ENCODE peak calls at places on chromosome 11, in six cellular contexts. One of them, this sample, is unnamed.

GRCh38 chr11:45671246-45672171 is 6.1 kb upstream of the CHST1 start:
- DNase-seq in A549: no peak
- DNase-seq in HepG2: no peak
- DNase-seq in K562: no peak
- DNase-seq in H1: no peak
- DNase-seq in GM12878: no peak
- DNase-seq in this sample: no peak

GRCh38 chr11:75814369-75814685 is 683 bp upstream of the UVRAG start:
- DNase-seq in A549: no peak
- DNase-seq in HepG2: no peak
- DNase-seq in K562: no peak
- DNase-seq in H1: no peak
- DNase-seq in GM12878: no peak
- DNase-seq in this sample: no peak

GRCh38 chr11:4095509-4096230 is 1.1 kb downstream of the RRM1 start:
- DNase-seq in A549: peak
- DNase-seq in HepG2: peak
- DNase-seq in K562: peak
- DNase-seq in H1: no peak
- DNase-seq in GM12878: no peak
- DNase-seq in this sample: peak

GRCh38 chr11:9757809-9758675 is 94.2 kb downstream of the SWAP70 start:
- DNase-seq in A549: peak
- DNase-seq in HepG2: peak
- DNase-seq in K562: peak
- DNase-seq in H1: peak
- DNase-seq in GM12878: no peak
- DNase-seq in this sample: peak

GRCh38 chr11:87143663-87144062 is 105.9 kb downstream of the TMEM135 start:
- DNase-seq in A549: no peak
- DNase-seq in HepG2: no peak
- DNase-seq in K562: no peak
- DNase-seq in H1: no peak
- DNase-seq in GM12878: no peak
- DNase-seq in this sample: no peak

GRCh38 chr11:94910779-94911178 is 62.6 kb downstream of the CWC15 start:
- DNase-seq in A549: no peak
- DNase-seq in HepG2: no peak
- DNase-seq in K562: no peak
- DNase-seq in H1: no peak
- DNase-seq in GM12878: no peak
- DNase-seq in this sample: no peak

GRCh38 chr11:3834349-3835099 is 6.2 kb downstream of the RHOG start:
- DNase-seq in A549: no peak
- DNase-seq in HepG2: no peak
- DNase-seq in K562: peak
- DNase-seq in H1: no peak
- DNase-seq in GM12878: no peak
- DNase-seq in this sample: no peak

GRCh38 chr11:78651923-78652602 is 77.4 kb upstream of the NARS2 start:
- DNase-seq in A549: no peak
- DNase-seq in HepG2: no peak
- DNase-seq in K562: no peak
- DNase-seq in H1: peak
- DNase-seq in GM12878: no peak
- DNase-seq in this sample: no peak

GRCh38 chr11:97938789-97939188 is 1082.0 kb upstream of the CNTN5 start:
- DNase-seq in A549: no peak
- DNase-seq in HepG2: no peak
- DNase-seq in K562: no peak
- DNase-seq in H1: no peak
- DNase-seq in GM12878: no peak
- DNase-seq in this sample: no peak

GRCh38 chr11:114886644-114887259 is 208.4 kb downstream of the NXPE2 start:
- DNase-seq in A549: no peak
- DNase-seq in HepG2: no peak
- DNase-seq in K562: no peak
- DNase-seq in H1: no peak
- DNase-seq in GM12878: no peak
- DNase-seq in this sample: no peak

GRCh38 chr11:76719686-76720085 is 49.1 kb upstream of the LRRC32 start:
- DNase-seq in A549: no peak
- DNase-seq in HepG2: no peak
- DNase-seq in K562: no peak
- DNase-seq in H1: no peak
- DNase-seq in GM12878: no peak
- DNase-seq in this sample: no peak

GRCh38 chr11:27571151-27571840 is 64.7 kb upstream of the LIN7C start:
- DNase-seq in A549: no peak
- DNase-seq in HepG2: no peak
- DNase-seq in K562: no peak
- DNase-seq in H1: no peak
- DNase-seq in GM12878: no peak
- DNase-seq in this sample: peak

GRCh38 chr11:96264364-96264763 is 78.6 kb downstream of the MAML2 start:
- DNase-seq in A549: no peak
- DNase-seq in HepG2: no peak
- DNase-seq in K562: no peak
- DNase-seq in H1: no peak
- DNase-seq in GM12878: no peak
- DNase-seq in this sample: no peak

GRCh38 chr11:36304349-36304748 is 8.3 kb downstream of the PRR5L start:
- DNase-seq in A549: no peak
- DNase-seq in HepG2: no peak
- DNase-seq in K562: no peak
- DNase-seq in H1: no peak
- DNase-seq in GM12878: no peak
- DNase-seq in this sample: no peak

GRCh38 chr11:118343981-118344521 is at the start of gene CD3G:
- DNase-seq in A549: no peak
- DNase-seq in HepG2: no peak
- DNase-seq in K562: no peak
- DNase-seq in H1: no peak
- DNase-seq in GM12878: no peak
- DNase-seq in this sample: no peak

GRCh38 chr11:35614949-35615569 is 3.2 kb upstream of the FJX1 start:
- DNase-seq in A549: no peak
- DNase-seq in HepG2: no peak
- DNase-seq in K562: no peak
- DNase-seq in H1: no peak
- DNase-seq in GM12878: no peak
- DNase-seq in this sample: no peak

GRCh38 chr11:128422576-128423370 is 164.6 kb downstream of the ETS1 start:
- DNase-seq in A549: no peak
- DNase-seq in HepG2: no peak
- DNase-seq in K562: no peak
- DNase-seq in H1: no peak
- DNase-seq in GM12878: no peak
- DNase-seq in this sample: peak

GRCh38 chr11:10909141-10909883 is 51.5 kb upstream of the ZBED5 start:
- DNase-seq in A549: no peak
- DNase-seq in HepG2: no peak
- DNase-seq in K562: no peak
- DNase-seq in H1: no peak
- DNase-seq in GM12878: no peak
- DNase-seq in this sample: no peak

GRCh38 chr11:36363361-36364272 is 67.5 kb downstream of the PRR5L start:
- DNase-seq in A549: no peak
- DNase-seq in HepG2: no peak
- DNase-seq in K562: no peak
- DNase-seq in H1: peak
- DNase-seq in GM12878: no peak
- DNase-seq in this sample: no peak

GRCh38 chr11:74620537-74620936 is 28.2 kb downstream of the POLD3 start:
- DNase-seq in A549: no peak
- DNase-seq in HepG2: no peak
- DNase-seq in K562: no peak
- DNase-seq in H1: no peak
- DNase-seq in GM12878: no peak
- DNase-seq in this sample: no peak

GRCh38 chr11:9615031-9615451 is 41.6 kb downstream of the WEE1 start:
- DNase-seq in A549: no peak
- DNase-seq in HepG2: no peak
- DNase-seq in K562: no peak
- DNase-seq in H1: no peak
- DNase-seq in GM12878: peak
- DNase-seq in this sample: no peak

GRCh38 chr11:12625438-12626071 is 48.7 kb upstream of the TEAD1 start:
- DNase-seq in A549: peak
- DNase-seq in HepG2: no peak
- DNase-seq in K562: peak
- DNase-seq in H1: no peak
- DNase-seq in GM12878: no peak
- DNase-seq in this sample: no peak

GRCh38 chr11:62071408-62071807 is 52.4 kb upstream of the INCENP start:
- DNase-seq in A549: no peak
- DNase-seq in HepG2: no peak
- DNase-seq in K562: no peak
- DNase-seq in H1: no peak
- DNase-seq in GM12878: no peak
- DNase-seq in this sample: no peak

GRCh38 chr11:14891143-14892035 is 642 bp downstream of the CYP2R1 start:
- DNase-seq in A549: peak
- DNase-seq in HepG2: no peak
- DNase-seq in K562: peak
- DNase-seq in H1: peak
- DNase-seq in GM12878: no peak
- DNase-seq in this sample: peak

DNA sequence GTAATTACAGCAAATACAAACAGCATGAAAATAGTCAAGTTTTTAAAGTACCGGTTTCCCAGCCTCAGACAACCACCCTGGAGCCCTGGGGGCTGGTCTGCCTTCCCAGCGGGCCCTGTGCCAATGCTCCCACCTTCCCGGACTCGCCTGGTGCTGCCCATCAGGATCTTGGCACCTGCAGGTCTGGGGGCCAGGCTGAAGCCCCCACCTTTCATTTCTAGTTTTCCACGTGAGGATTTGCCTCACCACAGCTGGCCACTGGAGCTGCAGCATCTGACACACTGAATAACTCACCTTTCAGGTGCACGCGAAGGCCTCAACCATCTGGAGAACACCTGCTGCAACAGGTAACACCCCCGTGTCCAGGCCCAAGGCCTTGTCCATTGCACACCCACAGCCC is 108.7 kb upstream of the THY1 start:
- DNase-seq in A549: no peak
- DNase-seq in HepG2: no peak
- DNase-seq in K562: no peak
- DNase-seq in H1: no peak
- DNase-seq in GM12878: no peak
- DNase-seq in this sample: no peak
- TF ChIP-seq CHD2 in A549: no peak
- TF ChIP-seq CHD2 in HepG2: no peak
- TF ChIP-seq CHD2 in K562: no peak
- TF ChIP-seq CHD2 in H1: no peak
- TF ChIP-seq CHD2 in GM12878: no peak
- TF ChIP-seq CHD2 in this sample: no peak

GRCh38 chr11:116881153-116881552 is 43.7 kb upstream of the APOA1 start:
- DNase-seq in A549: no peak
- DNase-seq in HepG2: no peak
- DNase-seq in K562: no peak
- DNase-seq in H1: no peak
- DNase-seq in GM12878: no peak
- DNase-seq in this sample: no peak

GRCh38 chr11:116879789-116880402 is 42.5 kb upstream of the APOA1 start:
- DNase-seq in A549: peak
- DNase-seq in HepG2: peak
- DNase-seq in K562: peak
- DNase-seq in H1: no peak
- DNase-seq in GM12878: peak
- DNase-seq in this sample: peak

GRCh38 chr11:116887909-116888556 is 50.6 kb upstream of the APOA1 start:
- DNase-seq in A549: no peak
- DNase-seq in HepG2: no peak
- DNase-seq in K562: no peak
- DNase-seq in H1: no peak
- DNase-seq in GM12878: no peak
- DNase-seq in this sample: no peak

GRCh38 chr11:116885951-116886629 is 48.7 kb upstream of the APOA1 start:
- DNase-seq in A549: no peak
- DNase-seq in HepG2: no peak
- DNase-seq in K562: no peak
- DNase-seq in H1: no peak
- DNase-seq in GM12878: no peak
- DNase-seq in this sample: no peak

GRCh38 chr11:116882386-116882785 is 45.0 kb upstream of the APOA1 start:
- DNase-seq in A549: no peak
- DNase-seq in HepG2: no peak
- DNase-seq in K562: no peak
- DNase-seq in H1: no peak
- DNase-seq in GM12878: no peak
- DNase-seq in this sample: no peak
- TF ChIP-seq CHD2 in A549: no peak
- TF ChIP-seq CHD2 in HepG2: no peak
- TF ChIP-seq CHD2 in K562: no peak
- TF ChIP-seq CHD2 in H1: no peak
- TF ChIP-seq CHD2 in GM12878: no peak
- TF ChIP-seq CHD2 in this sample: no peak

DNA sequence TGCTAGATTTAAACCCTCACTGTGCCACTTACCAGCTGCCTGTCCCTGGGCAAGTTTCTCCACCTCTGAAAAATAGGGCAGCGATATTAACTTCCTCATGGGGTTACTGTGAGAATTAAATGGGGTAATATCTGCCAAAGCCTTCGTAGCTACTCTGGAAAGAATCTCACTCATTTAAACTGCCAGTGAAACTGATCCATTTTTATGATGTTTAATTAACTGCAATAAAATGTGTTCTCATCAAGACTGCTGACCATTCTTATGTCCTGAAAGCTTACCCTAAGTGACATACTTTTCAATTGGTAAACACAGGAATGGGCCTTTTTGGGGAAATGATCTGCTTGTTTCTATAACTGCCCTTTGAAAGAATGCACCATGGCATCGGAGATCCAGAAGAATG is 7.2 kb upstream of the CCDC86 start:
- DNase-seq in A549: no peak
- DNase-seq in HepG2: no peak
- DNase-seq in K562: no peak
- DNase-seq in H1: no peak
- DNase-seq in GM12878: no peak
- DNase-seq in this sample: no peak
- TF ChIP-seq CHD2 in A549: no peak
- TF ChIP-seq CHD2 in HepG2: no peak
- TF ChIP-seq CHD2 in K562: no peak
- TF ChIP-seq CHD2 in H1: no peak
- TF ChIP-seq CHD2 in GM12878: no peak
- TF ChIP-seq CHD2 in this sample: no peak

GRCh38 chr11:60942970-60943565 is 8.9 kb downstream of the SLC15A3 start:
- DNase-seq in A549: no peak
- DNase-seq in HepG2: no peak
- DNase-seq in K562: no peak
- DNase-seq in H1: no peak
- DNase-seq in GM12878: no peak
- DNase-seq in this sample: no peak
- TF ChIP-seq CHD2 in A549: no peak
- TF ChIP-seq CHD2 in HepG2: no peak
- TF ChIP-seq CHD2 in K562: no peak
- TF ChIP-seq CHD2 in H1: no peak
- TF ChIP-seq CHD2 in GM12878: no peak
- TF ChIP-seq CHD2 in this sample: no peak

This sample was measured in SK-N-SH.